ENCODE peak calls at places on chromosome 16, in seven cellular contexts. D is PC-9; V is CD4-positive, alpha-beta T cell; F is brain microvascular endothelial cell; A is thoracic aorta; O is colonic mucosa; L is CD8-positive, alpha-beta T cell. G is an unnamed sample.

GRCh38 chr16:71537643-71538042 is 11.4 kb downstream of the CHST4 start:
- DNase-seq in F (peak; percentile 38), V (no peak), A (no peak), D (peak; percentile 65), L (no peak), O (peak; percentile 44), G (peak; percentile 18)

GRCh38 chr16:24538756-24539294 is 541 bp upstream of the RBBP6 start:
- DNase-seq in O (no peak), L (no peak), A (no peak), D (peak; percentile 73), V (no peak), F (peak; percentile 84), G (no peak)

GRCh38 chr16:58814348-58814801 is 80.3 kb upstream of the GOT2 start:
- DNase-seq in V (no peak), A (no peak), D (no peak), O (peak; percentile 19), F (peak; percentile 12), L (peak; percentile 53), G (no peak)

GRCh38 chr16:49349446-49350168 is 24.0 kb upstream of the C16orf78 start:
- DNase-seq in L (no peak), D (no peak), A (no peak), F (no peak), O (no peak), V (no peak), G (no peak)

GRCh38 chr16:29107299-29107698 is 122.4 kb downstream of the LAT start:
- DNase-seq in F (no peak), L (no peak), D (no peak), V (no peak), O (peak; percentile 79), A (no peak), G (no peak)

GRCh38 chr16:58024673-58025350 is 742 bp upstream of the MMP15 start:
- DNase-seq in V (no peak), O (peak; percentile 94), L (peak; percentile 56), A (no peak), F (no peak), D (peak; percentile 79), G (no peak)

GRCh38 chr16:25143898-25144297 is 32.4 kb downstream of the LCMT1 start:
- DNase-seq in L (no peak), V (no peak), D (no peak), F (no peak), O (no peak), A (no peak), G (no peak)

GRCh38 chr16:27579086-27579980 is 29.4 kb downstream of the KATNIP start:
- DNase-seq in F (no peak), A (no peak), O (no peak), D (no peak), V (no peak), L (no peak), G (peak; percentile 45)

GRCh38 chr16:65624696-65625095 is 502.8 kb upstream of the CDH11 start:
- DNase-seq in O (no peak), D (no peak), A (no peak), L (no peak), F (no peak), V (no peak), G (no peak)

GRCh38 chr16:11586375-11586855 is 304 bp downstream of the LITAF start:
- DNase-seq in D (no peak), V (no peak), L (no peak), O (no peak), A (no peak), F (no peak), G (no peak)

GRCh38 chr16:56606688-56607618 is 1.4 kb upstream of the MT2A start:
- DNase-seq in D (peak; percentile 95), A (peak; percentile 77), O (peak; percentile 54), V (no peak), L (peak; percentile 61), F (peak; percentile 97), G (peak; percentile 93)

GRCh38 chr16:70331588-70332358 is 14.9 kb upstream of the DDX19A start:
- DNase-seq in A (no peak), L (no peak), O (no peak), D (no peak), F (peak; percentile 18), V (no peak), G (no peak)

GRCh38 chr16:87570938-87571867 is 31.1 kb upstream of the JPH3 start:
- DNase-seq in O (peak; percentile 41), D (peak; percentile 36), F (no peak), L (no peak), V (no peak), A (peak; percentile 28), G (no peak)

GRCh38 chr16:58366247-58367031 is 25.8 kb upstream of the GINS3 start:
- DNase-seq in O (no peak), D (peak; percentile 94), A (no peak), F (peak; percentile 28), V (no peak), L (no peak), G (peak; percentile 95)

GRCh38 chr16:80836846-80837245 is 32.4 kb upstream of the CDYL2 start:
- DNase-seq in O (no peak), F (no peak), A (no peak), D (no peak), L (no peak), V (no peak), G (no peak)

GRCh38 chr16:58533751-58534470 is 18.6 kb downstream of the SETD6 start:
- DNase-seq in L (no peak), A (no peak), V (no peak), D (no peak), F (no peak), O (no peak), G (no peak)

GRCh38 chr16:29994613-29995329 is 646 bp downstream of the HIRIP3 start:
- DNase-seq in A (no peak), L (no peak), F (peak; percentile 30), O (peak; percentile 89), D (peak; percentile 81), V (no peak), G (no peak)

GRCh38 chr16:57957396-57958392 is 13.2 kb downstream of the CNGB1 start:
- DNase-seq in F (no peak), L (no peak), V (no peak), O (no peak), A (no peak), D (peak; percentile 45), G (no peak)

GRCh38 chr16:56965939-56966515 is 4.3 kb downstream of the CETP start:
- DNase-seq in A (no peak), O (no peak), D (no peak), V (no peak), L (no peak), F (no peak), G (no peak)

GRCh38 chr16:10827691-10828341 is 9.2 kb upstream of the TVP23A start:
- DNase-seq in F (peak; percentile 36), A (peak; percentile 63), O (peak; percentile 52), D (no peak), V (no peak), L (no peak), G (no peak)

GRCh38 chr16:58556678-58557077 is 41.4 kb downstream of the SETD6 start:
- DNase-seq in L (no peak), V (no peak), D (no peak), F (peak; percentile 16), O (no peak), A (no peak), G (no peak)

GRCh38 chr16:87101903-87102302 is 215.3 kb downstream of the C16orf95 start:
- DNase-seq in D (no peak), L (no peak), V (no peak), A (no peak), O (no peak), F (peak; percentile 83), G (no peak)

GRCh38 chr16:49593423-49594040 is 219.9 kb downstream of the C16orf78 start:
- DNase-seq in V (no peak), D (no peak), F (no peak), A (no peak), O (no peak), L (no peak), G (no peak)

GRCh38 chr16:79213214-79213613 is 387.3 kb downstream of the MAF start:
- DNase-seq in V (no peak), F (no peak), D (no peak), L (no peak), A (no peak), O (no peak), G (no peak)

GRCh38 chr16:77288222-77288621 is 89.0 kb downstream of the SYCE1L start:
- DNase-seq in F (peak; percentile 79), D (peak; percentile 53), L (no peak), V (no peak), A (no peak), O (no peak), G (no peak)
- H3K27ac ChIP-seq in F (peak overlapping the region; percentile 79), D (peak overlapping the region; percentile 82), L (no peak overlapping the region), V (no peak overlapping the region), A (no peak overlapping the region), O (no peak overlapping the region), G (peak overlapping the region; percentile 64)

DNA sequence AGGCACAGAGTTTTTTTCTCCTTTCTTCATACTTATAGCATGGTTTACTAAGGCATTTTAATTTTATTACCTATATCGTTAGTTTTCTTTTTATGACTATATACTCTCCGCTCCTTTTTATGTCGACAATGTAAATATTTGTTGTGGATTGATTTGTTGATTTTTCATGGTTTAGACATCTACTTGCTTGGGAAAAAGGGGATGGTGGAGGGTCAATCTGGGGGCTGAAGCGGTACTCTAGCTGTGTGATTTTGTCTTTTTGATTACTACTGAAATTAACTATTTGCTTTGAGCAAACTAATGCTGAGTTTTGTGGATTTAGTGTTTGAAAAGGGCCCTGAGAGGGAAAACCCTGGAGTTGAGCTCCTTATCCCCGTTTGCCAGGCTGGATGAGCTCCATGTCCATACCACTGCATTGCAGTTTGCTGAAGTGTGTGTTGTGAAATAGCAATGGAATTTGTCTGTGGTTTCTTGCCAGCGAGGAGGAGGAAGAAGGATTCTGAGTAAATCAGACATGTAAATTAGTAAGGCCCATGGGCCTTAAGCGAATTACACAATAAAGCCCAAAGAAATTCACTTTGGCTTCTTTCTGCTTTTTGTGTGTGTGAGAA is 72.0 kb downstream of the FTO start:
- DNase-seq in D (peak; percentile 94), A (peak; percentile 12), F (peak; percentile 86), O (peak; percentile 62), L (no peak), V (no peak), G (peak; percentile 50)
- H3K27ac ChIP-seq in D (peak overlapping the region; percentile 80), A (no peak overlapping the region), F (peak overlapping the region; percentile 60), O (peak overlapping the region; percentile 45), L (no peak overlapping the region), V (no peak overlapping the region), G (peak overlapping the region; percentile 68)

DNA sequence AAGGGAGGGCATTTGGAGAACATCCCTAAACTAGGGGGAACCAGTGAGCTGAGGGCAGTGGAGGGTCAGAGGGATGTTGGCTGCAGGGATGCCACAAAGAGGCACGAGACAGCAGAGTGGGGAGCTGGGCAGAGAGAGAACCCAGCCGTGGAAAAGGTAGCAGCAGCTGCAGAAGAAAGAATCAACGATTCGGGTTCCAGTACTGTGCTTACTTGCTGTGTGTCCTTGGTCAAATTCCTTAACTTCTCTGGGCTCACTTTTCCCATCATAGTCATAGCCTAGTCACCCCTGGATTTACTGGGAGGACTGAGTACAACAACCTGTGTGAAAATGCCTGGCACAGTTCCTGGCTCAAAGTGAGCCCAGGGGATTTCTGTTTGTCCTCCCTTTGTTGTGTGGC is 12.8 kb upstream of the MMP2 start:
- DNase-seq in D (no peak), V (no peak), A (no peak), F (no peak), O (no peak), L (no peak), G (no peak)
- H3K27ac ChIP-seq in D (no peak overlapping the region), V (no peak overlapping the region), A (no peak overlapping the region), F (no peak overlapping the region), O (no peak overlapping the region), L (no peak overlapping the region), G (no peak overlapping the region)

DNA sequence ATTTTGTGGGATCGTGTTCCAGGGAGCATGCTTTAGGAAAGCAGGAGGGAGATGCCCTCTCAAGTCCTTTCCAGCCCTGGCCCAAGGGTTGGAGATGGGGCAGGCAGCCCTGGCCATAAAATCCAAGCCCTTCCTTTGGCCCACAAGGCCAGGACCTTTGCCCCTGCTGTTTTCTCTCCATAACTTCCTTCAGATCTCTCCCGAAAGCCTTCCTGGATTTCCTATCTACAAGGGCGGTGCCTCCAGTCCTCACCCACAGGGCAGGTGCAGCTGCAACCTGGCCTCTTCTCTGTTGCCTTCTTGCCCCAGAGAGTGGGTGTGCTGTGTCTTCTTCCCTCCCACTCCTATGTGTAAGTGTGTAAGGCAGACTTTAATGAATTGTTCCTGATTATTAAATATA is 8.5 kb upstream of the PDP2 start:
- DNase-seq in F (no peak), A (no peak), L (no peak), V (no peak), O (peak; percentile 88), D (no peak), G (no peak)
- H3K27ac ChIP-seq in F (no peak overlapping the region), A (no peak overlapping the region), L (no peak overlapping the region), V (no peak overlapping the region), O (peak overlapping the region; percentile 81), D (no peak overlapping the region), G (no peak overlapping the region)

G was measured in epithelial cell of prostate.